ENCODE peak calls at places on chromosomes 3 and 15, in seven cellular contexts. N is CD4-positive, alpha-beta T cell; D is cardiac muscle cell; S is Calu3; V is GM20000; I is endodermal cell; H is cardiac fibroblast. G is an unnamed sample.

GRCh38 chr3:5479229-5479799 is 291.8 kb downstream of the EDEM1 start:
- DNase-seq in N (no peak), D (no peak), S (peak; percentile 53), V (no peak), I (no peak), H (peak; percentile 1), G (no peak)

GRCh38 chr15:100704281-100705055 is 102.1 kb downstream of the ASB7 start:
- DNase-seq in N (no peak), D (no peak), S (no peak), V (no peak), I (no peak), H (peak; percentile 93), G (no peak)

GRCh38 chr3:139340784-139341183 is 3.0 kb upstream of the MRPS22 start:
- DNase-seq in N (no peak), D (no peak), S (no peak), V (no peak), I (no peak), H (no peak), G (no peak)

GRCh38 chr3:177104299-177104992 is 92.8 kb downstream of the TBL1XR1 start:
- DNase-seq in N (no peak), D (no peak), S (no peak), V (no peak), I (no peak), H (no peak), G (no peak)

GRCh38 chr3:158731938-158732855 is at the start of gene RARRES1:
- DNase-seq in N (peak; percentile 44), D (peak; percentile 77), S (peak; percentile 94), V (peak; percentile 86), I (peak; percentile 81), H (peak; percentile 41), G (no peak)

GRCh38 chr15:89139613-89140499 is 51.6 kb downstream of the ABHD2 start:
- DNase-seq in N (no peak), D (peak; percentile 20), S (no peak), V (no peak), I (no peak), H (no peak), G (no peak)

GRCh38 chr3:15795563-15796308 is 2.0 kb downstream of the ANKRD28 start:
- DNase-seq in N (no peak), D (no peak), S (no peak), V (no peak), I (no peak), H (peak; percentile 81), G (peak; percentile 53)

GRCh38 chr3:89851974-89852621 is 744.7 kb downstream of the EPHA3 start:
- DNase-seq in N (no peak), D (peak; percentile 88), S (peak; percentile 78), V (no peak), I (peak; percentile 94), H (peak; percentile 54), G (no peak)

GRCh38 chr3:169509359-169509758 is 154.2 kb downstream of the MECOM start:
- DNase-seq in N (no peak), D (no peak), S (no peak), V (no peak), I (no peak), H (no peak), G (no peak)

GRCh38 chr15:91517491-91518200 is 335.9 kb upstream of the SLCO3A1 start:
- DNase-seq in N (no peak), D (no peak), S (no peak), V (no peak), I (no peak), H (peak; percentile 76), G (no peak)

GRCh38 chr3:23440416-23441294 is 237.5 kb downstream of the UBE2E2 start:
- DNase-seq in N (no peak), D (no peak), S (no peak), V (no peak), I (no peak), H (no peak), G (no peak)

GRCh38 chr3:62669161-62669560 is 206.1 kb downstream of the CADPS start:
- DNase-seq in N (no peak), D (no peak), S (no peak), V (no peak), I (no peak), H (no peak), G (no peak)

GRCh38 chr3:62665627-62666433 is 209.4 kb downstream of the CADPS start:
- DNase-seq in N (no peak), D (peak; percentile 79), S (peak; percentile 75), V (peak; percentile 27), I (peak; percentile 97), H (peak; percentile 66), G (peak; percentile 24)

GRCh38 chr3:62670351-62670750 is 204.9 kb downstream of the CADPS start:
- DNase-seq in N (no peak), D (no peak), S (no peak), V (no peak), I (no peak), H (peak; percentile 12), G (no peak)

GRCh38 chr3:62672270-62672987 is 202.8 kb downstream of the CADPS start:
- DNase-seq in N (no peak), D (peak; percentile 34), S (no peak), V (no peak), I (no peak), H (no peak), G (no peak)

DNA sequence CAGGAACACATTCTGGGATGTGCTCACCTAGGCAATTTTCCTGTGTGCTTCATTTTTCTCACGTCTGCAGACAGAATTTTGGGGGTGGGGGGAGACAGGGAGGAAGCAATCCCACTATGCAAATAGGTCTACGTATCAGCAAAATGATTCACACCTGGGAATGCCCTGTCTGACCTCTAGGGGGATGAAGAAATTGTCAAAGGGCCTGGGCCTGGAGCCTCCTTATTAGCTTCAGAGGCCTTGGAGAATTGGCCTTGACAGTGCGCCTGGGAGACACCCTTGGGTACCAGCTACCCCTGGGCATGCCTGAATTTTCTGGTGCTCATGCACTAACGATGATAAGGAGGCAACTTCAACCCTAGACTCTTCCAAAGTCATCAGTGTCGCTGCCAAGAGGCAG is 207.5 kb downstream of the CADPS start:
- DNase-seq in N (no peak), D (no peak), S (no peak), V (no peak), I (peak; percentile 78), H (no peak), G (no peak)
- TF ChIP-seq CTCF in N (no peak), D (no peak), S (no peak), V (no peak), I (peak; percentile 80), H (no peak), G (no peak)

DNA sequence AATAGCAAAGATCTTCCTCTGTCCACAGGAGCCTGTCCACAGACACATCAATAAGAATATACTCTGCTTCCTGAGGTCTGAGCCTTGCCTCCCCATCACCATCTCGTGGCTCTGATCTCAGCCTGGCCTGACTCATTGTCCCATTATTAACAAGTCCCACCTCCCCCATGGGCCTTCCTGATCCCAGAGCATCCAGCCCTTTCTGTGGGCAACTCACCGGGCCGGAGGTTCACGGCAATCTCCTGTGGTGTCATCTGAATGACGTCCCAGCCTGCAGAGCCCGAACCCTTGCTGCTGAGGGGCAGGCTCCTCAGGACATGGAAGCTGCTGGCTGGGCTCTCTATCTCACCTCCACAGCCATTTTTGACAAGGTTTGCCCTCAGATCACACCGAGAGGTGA is 28.1 kb downstream of the ITGB5 start:
- DNase-seq in N (no peak), D (no peak), S (peak; percentile 71), V (no peak), I (peak; percentile 68), H (peak; percentile 91), G (no peak)
- TF ChIP-seq CTCF in N (no peak), D (no peak), S (no peak), V (no peak), I (no peak), H (no peak), G (no peak)

GRCh38 chr3:188661801-188662200 is 507.8 kb downstream of the LPP start:
- DNase-seq in N (no peak), D (no peak), S (no peak), V (no peak), I (no peak), H (no peak), G (no peak)

GRCh38 chr3:188663839-188664238 is 507.9 kb upstream of the TPRG1 start:
- DNase-seq in N (no peak), D (no peak), S (no peak), V (no peak), I (no peak), H (no peak), G (no peak)

GRCh38 chr3:188659444-188660100 is 505.6 kb downstream of the LPP start:
- DNase-seq in N (no peak), D (no peak), S (no peak), V (no peak), I (no peak), H (no peak), G (no peak)

GRCh38 chr3:188662214-188662613 is 508.3 kb downstream of the LPP start:
- DNase-seq in N (no peak), D (no peak), S (no peak), V (no peak), I (no peak), H (no peak), G (no peak)

GRCh38 chr3:188664795-188665194 is 507.0 kb upstream of the TPRG1 start:
- DNase-seq in N (no peak), D (peak; percentile 6), S (peak; percentile 23), V (peak; percentile 8), I (no peak), H (peak; percentile 39), G (no peak)
- TF ChIP-seq CTCF in N (no peak), D (peak; percentile 32), S (peak; percentile 36), V (no peak), I (peak; percentile 70), H (peak; percentile 24), G (no peak)

GRCh38 chr3:84960994-84961393 is 2.2 kb downstream of the CADM2 start:
- DNase-seq in N (no peak), D (no peak), S (no peak), V (no peak), I (no peak), H (no peak), G (no peak)

GRCh38 chr3:84962460-84962859 is 3.7 kb downstream of the CADM2 start:
- DNase-seq in N (no peak), D (no peak), S (no peak), V (no peak), I (no peak), H (no peak), G (no peak)

GRCh38 chr3:84965141-84965540 is 6.4 kb downstream of the CADM2 start:
- DNase-seq in N (no peak), D (peak; percentile 65), S (peak; percentile 47), V (no peak), I (peak; percentile 91), H (no peak), G (no peak)

GRCh38 chr3:84961492-84962255 is 2.9 kb downstream of the CADM2 start:
- DNase-seq in N (no peak), D (no peak), S (no peak), V (no peak), I (peak; percentile 69), H (no peak), G (no peak)

DNA sequence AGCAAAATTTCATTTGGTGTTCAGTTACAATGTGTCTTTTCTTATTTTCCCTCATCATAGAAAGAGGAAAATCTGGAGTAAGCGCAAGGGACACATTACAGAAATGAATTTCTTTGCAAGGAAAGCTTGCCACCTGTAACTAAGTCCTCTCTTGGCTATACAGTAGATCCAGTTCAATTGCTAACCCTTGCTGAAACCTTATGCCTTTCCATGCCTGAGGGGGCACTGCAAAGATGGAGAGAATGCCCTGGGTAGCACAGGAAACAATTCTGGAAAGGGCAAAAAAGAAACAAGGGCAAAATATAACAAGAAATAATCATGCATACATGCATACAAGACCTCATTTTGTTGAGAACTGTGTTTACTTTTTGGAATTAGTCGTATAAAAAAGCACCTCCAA is 4.3 kb downstream of the CADM2 start:
- DNase-seq in N (no peak), D (no peak), S (no peak), V (no peak), I (no peak), H (no peak), G (no peak)
- TF ChIP-seq CTCF in N (no peak), D (no peak), S (no peak), V (no peak), I (peak; percentile 63), H (no peak), G (no peak)

GRCh38 chr3:10935028-10935427 is 57.5 kb upstream of the SLC6A1 start:
- DNase-seq in N (no peak), D (no peak), S (no peak), V (no peak), I (no peak), H (no peak), G (no peak)
- TF ChIP-seq CTCF in N (no peak), D (no peak), S (no peak), V (no peak), I (no peak), H (no peak), G (no peak)

G was measured in AG09319.